ENCODE peak calls at places on chromosome 15, in ten cellular contexts. D is heart left ventricle, O is choroid plexus epithelial cell, Z is OCI-LY7, P is AG10803, E is ovary, M is AG04449, T is HL-60, X is brain microvascular endothelial cell, U is HFF-Myc. L is an unnamed sample.

GRCh38 chr15:25248583-25249235 is 190.1 kb downstream of the UBE3A start:
- DNase-seq in D (peak; percentile 29), O (no peak), Z (no peak), P (no peak), E (peak; percentile 14), M (no peak), T (no peak), X (no peak), U (no peak), L (no peak)

GRCh38 chr15:64706011-64706911 is 69.1 kb downstream of the RBPMS2 start:
- DNase-seq in D (no peak), O (no peak), Z (no peak), P (no peak), E (no peak), M (no peak), T (no peak), X (no peak), U (no peak), L (no peak)

GRCh38 chr15:92421980-92422379 is 28.3 kb downstream of the ST8SIA2 start:
- DNase-seq in D (no peak), O (peak; percentile 1), Z (no peak), P (peak; percentile 63), E (no peak), M (peak; percentile 10), T (no peak), X (peak; percentile 10), U (no peak), L (no peak)

GRCh38 chr15:63013052-63013808 is 29.3 kb upstream of the TPM1 start:
- DNase-seq in D (no peak), O (peak; percentile 88), Z (no peak), P (peak; percentile 68), E (no peak), M (no peak), T (no peak), X (peak; percentile 81), U (peak; percentile 83), L (no peak)

GRCh38 chr15:85563328-85563727 is 182.9 kb downstream of the AKAP13 start:
- DNase-seq in D (no peak), O (peak; percentile 89), Z (no peak), P (peak; percentile 75), E (no peak), M (no peak), T (no peak), X (no peak), U (no peak), L (peak; percentile 42)

GRCh38 chr15:88890495-88890894 is 4.8 kb downstream of the HAPLN3 start:
- DNase-seq in D (no peak), O (no peak), Z (no peak), P (peak; percentile 69), E (no peak), M (no peak), T (no peak), X (no peak), U (no peak), L (peak; percentile 47)

GRCh38 chr15:64460206-64460736 is at the start of gene ZNF609:
- DNase-seq in D (peak; percentile 96), O (peak; percentile 96), Z (peak; percentile 90), P (peak; percentile 95), E (peak; percentile 91), M (peak; percentile 69), T (peak; percentile 82), X (peak; percentile 93), U (peak; percentile 88), L (peak; percentile 84)

GRCh38 chr15:98525625-98526024 is 122.7 kb upstream of the IGF1R start:
- DNase-seq in D (no peak), O (peak; percentile 24), Z (no peak), P (peak; percentile 63), E (peak; percentile 72), M (no peak), T (no peak), X (no peak), U (no peak), L (no peak)

GRCh38 chr15:58182460-58183163 is 44.4 kb downstream of the AQP9 start:
- DNase-seq in D (peak; percentile 72), O (peak; percentile 63), Z (peak; percentile 14), P (peak; percentile 40), E (peak; percentile 36), M (no peak), T (peak; percentile 10), X (no peak), U (no peak), L (no peak)

GRCh38 chr15:39495871-39496459 is 84.9 kb upstream of the THBS1 start:
- DNase-seq in D (no peak), O (peak; percentile 77), Z (no peak), P (peak; percentile 90), E (peak; percentile 33), M (peak; percentile 45), T (no peak), X (no peak), U (no peak), L (no peak)

GRCh38 chr15:75061272-75061671 is 37.9 kb downstream of the PPCDC start:
- DNase-seq in D (no peak), O (peak; percentile 67), Z (no peak), P (peak; percentile 59), E (no peak), M (no peak), T (no peak), X (peak; percentile 61), U (no peak), L (no peak)

GRCh38 chr15:77087213-77087612 is 16.3 kb upstream of the TSPAN3 start:
- DNase-seq in D (no peak), O (no peak), Z (no peak), P (no peak), E (no peak), M (no peak), T (no peak), X (no peak), U (no peak), L (no peak)

GRCh38 chr15:70046716-70047369 is 50.9 kb downstream of the TLE3 start:
- DNase-seq in D (no peak), O (no peak), Z (no peak), P (no peak), E (peak; percentile 9), M (no peak), T (no peak), X (no peak), U (no peak), L (no peak)

GRCh38 chr15:60477991-60478632 is 830 bp downstream of the ICE2 start:
- DNase-seq in D (no peak), O (peak; percentile 44), Z (peak; percentile 21), P (peak; percentile 34), E (no peak), M (no peak), T (no peak), X (peak; percentile 19), U (no peak), L (no peak)

GRCh38 chr15:60479711-60480110 is 769 bp upstream of the ICE2 start:
- DNase-seq in D (no peak), O (no peak), Z (peak; percentile 10), P (no peak), E (no peak), M (no peak), T (no peak), X (no peak), U (no peak), L (no peak)

GRCh38 chr15:60479361-60479684 is 381 bp upstream of the ICE2 start:
- DNase-seq in D (no peak), O (no peak), Z (no peak), P (no peak), E (no peak), M (no peak), T (no peak), X (no peak), U (no peak), L (no peak)

GRCh38 chr15:60480149-60480548 is 1.2 kb upstream of the ICE2 start:
- DNase-seq in D (no peak), O (no peak), Z (no peak), P (no peak), E (no peak), M (no peak), T (no peak), X (no peak), U (no peak), L (no peak)

DNA sequence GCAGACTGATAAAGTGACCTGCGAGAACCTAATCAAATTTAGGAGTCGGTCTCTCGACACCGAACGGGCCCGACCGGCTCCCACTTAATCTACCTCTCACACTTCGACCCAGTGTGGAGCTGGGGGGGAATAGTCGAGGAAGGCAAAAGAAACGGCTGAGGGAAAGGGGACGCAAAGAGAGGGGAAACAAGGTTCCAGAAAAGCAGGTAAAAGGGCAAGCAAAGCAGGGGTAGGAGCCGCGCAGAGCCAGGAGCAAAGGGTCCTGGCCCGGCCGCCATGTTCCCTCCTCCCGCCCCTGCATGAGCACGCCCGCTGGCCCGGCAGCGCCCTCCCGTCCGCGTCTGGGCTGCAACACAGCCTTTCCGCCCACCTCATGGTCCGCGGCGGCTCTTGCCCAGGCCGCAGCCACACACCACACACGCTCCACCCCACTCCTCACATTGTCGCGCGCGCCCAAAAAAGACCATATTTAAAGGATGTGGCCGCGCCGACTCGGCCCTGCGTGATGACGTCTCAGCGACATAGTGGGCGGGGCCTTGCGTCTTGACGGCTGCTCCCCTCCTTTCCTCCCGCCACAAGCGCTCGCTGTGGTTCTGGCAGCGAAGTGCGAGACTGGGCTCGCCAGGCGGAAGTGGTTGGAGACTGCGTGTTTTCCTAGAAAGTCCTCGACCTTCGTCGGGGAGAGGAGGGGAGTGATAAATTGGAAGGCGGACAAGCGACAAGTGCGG is at the start of gene ICE2:
- DNase-seq in D (peak; percentile 97), O (peak; percentile 95), Z (peak; percentile 95), P (peak; percentile 94), E (peak; percentile 95), M (peak; percentile 53), T (peak; percentile 93), X (peak; percentile 95), U (peak; percentile 79), L (peak; percentile 64)
- TF ChIP-seq CTCF in D (no peak), O (no peak), Z (no peak), P (no peak), E (no peak), M (no peak), T (no peak), X (no peak), U (no peak), L (no peak)

GRCh38 chr15:68789921-68790575 is 30.6 kb downstream of the ANP32A start:
- DNase-seq in D (no peak), O (peak; percentile 87), Z (no peak), P (peak; percentile 82), E (no peak), M (peak; percentile 73), T (no peak), X (peak; percentile 53), U (no peak), L (peak; percentile 37)
- H3K4me3 ChIP-seq in D (no peak overlapping the region), O (no peak overlapping the region), Z (no peak overlapping the region), P (no peak overlapping the region), E (no peak overlapping the region), M (no peak overlapping the region), T (no peak overlapping the region), X (no peak overlapping the region), U (no peak overlapping the region), L (no peak overlapping the region)

DNA sequence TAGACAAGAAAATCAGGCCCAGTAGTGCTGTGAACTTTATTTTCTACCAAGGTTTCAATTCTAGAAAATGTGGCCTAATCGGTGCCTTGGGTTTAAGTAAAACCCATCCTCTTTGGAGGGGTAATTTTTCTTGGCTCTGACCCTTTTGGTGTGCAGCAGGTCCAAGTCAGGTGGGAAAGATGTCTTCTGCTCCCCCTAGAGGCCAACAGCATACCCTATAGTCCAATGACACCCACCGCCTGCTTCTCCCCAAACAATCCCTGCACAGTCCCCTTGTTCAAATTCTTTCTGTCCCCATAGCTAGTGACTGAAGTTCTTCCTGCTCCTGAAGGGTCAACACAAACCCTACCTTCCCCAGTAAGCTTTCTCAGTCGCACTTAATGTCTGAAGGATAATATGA is 261.8 kb upstream of the GOLGA6L4 start:
- DNase-seq in D (no peak), O (peak; percentile 36), Z (peak; percentile 22), P (no peak), E (no peak), M (no peak), T (no peak), X (no peak), U (no peak), L (no peak)
- TF ChIP-seq CTCF in D (no peak), O (peak; percentile 62), Z (peak; percentile 76), P (peak; percentile 30), E (no peak), M (no peak), T (peak; percentile 38), X (peak; percentile 60), U (peak; percentile 26), L (no peak)

GRCh38 chr15:67836134-67836455 is 3.8 kb downstream of the RNU6-1 start:
- DNase-seq in D (no peak), O (no peak), Z (no peak), P (no peak), E (no peak), M (no peak), T (no peak), X (no peak), U (no peak), L (no peak)
- H3K4me3 ChIP-seq in D (peak overlapping the region; percentile 50), O (peak overlapping the region; percentile 34), Z (no peak overlapping the region), P (peak overlapping the region; percentile 50), E (peak overlapping the region; percentile 27), M (peak overlapping the region; percentile 38), T (no peak overlapping the region), X (peak overlapping the region; percentile 42), U (peak overlapping the region; percentile 16), L (peak overlapping the region; percentile 39)